ENCODE peak calls at places on chromosomes 1 and 21, in six cellular contexts. W is neural progenitor cell, M is SK-N-SH, T is PC-3, C is GM23338, D is MM.1S. G is an unnamed sample.
A peak's percentile ranks its signal among the peaks of the same experiment; 100 is the strongest.

GRCh38 chr21:14114251-14114650 is 96.5 kb downstream of the LIPI start:
- DNase-seq in W (no peak), M (no peak), T (peak; percentile 60), C (peak; percentile 89), D (no peak), G (no peak)

GRCh38 chr1:220363196-220363831 is 91.1 kb upstream of the RAB3GAP2 start:
- DNase-seq in W (no peak), M (peak; percentile 59), T (peak; percentile 49), C (no peak), D (no peak), G (peak; percentile 11)

GRCh38 chr1:221230605-221231004 is 351.4 kb downstream of the HLX start:
- DNase-seq in W (no peak), M (no peak), T (peak; percentile 24), C (no peak), D (no peak), G (peak; percentile 41)

GRCh38 chr21:41612674-41613250 is 104.8 kb upstream of the TMPRSS2 start:
- DNase-seq in W (peak; percentile 84), M (peak; percentile 79), T (peak; percentile 93), C (peak; percentile 78), D (no peak), G (peak; percentile 98)

GRCh38 chr1:69710484-69710883 is 142.8 kb downstream of the LRRC7 start:
- DNase-seq in W (no peak), M (no peak), T (no peak), C (no peak), D (no peak), G (peak; percentile 10)

GRCh38 chr1:45170151-45170742 is 36.2 kb downstream of the ZSWIM5 start:
- DNase-seq in W (no peak), M (no peak), T (peak; percentile 40), C (no peak), D (no peak), G (no peak)

GRCh38 chr1:169929210-169929526 is 35.5 kb upstream of the SCYL3 start:
- DNase-seq in W (no peak), M (no peak), T (no peak), C (no peak), D (no peak), G (no peak)

GRCh38 chr1:236862615-236863211 is 67.6 kb downstream of the MTR start:
- DNase-seq in W (no peak), M (no peak), T (no peak), C (no peak), D (no peak), G (peak; percentile 53)

GRCh38 chr1:94245747-94246438 is 8.5 kb upstream of the ARHGAP29 start:
- DNase-seq in W (no peak), M (no peak), T (peak; percentile 46), C (no peak), D (no peak), G (peak; percentile 51)

GRCh38 chr1:21624577-21625389 is 44.4 kb downstream of the RAP1GAP start:
- DNase-seq in W (no peak), M (peak; percentile 73), T (no peak), C (no peak), D (no peak), G (no peak)

GRCh38 chr21:25963186-25963585 is 207.4 kb downstream of the APP start:
- DNase-seq in W (no peak), M (no peak), T (peak; percentile 85), C (no peak), D (no peak), G (peak; percentile 19)

GRCh38 chr1:59776960-59777852 is 37.5 kb upstream of the HOOK1 start:
- DNase-seq in W (no peak), M (no peak), T (no peak), C (peak; percentile 36), D (no peak), G (peak; percentile 59)

GRCh38 chr1:113325039-113325438 is 65.3 kb upstream of the MAGI3 start:
- DNase-seq in W (no peak), M (no peak), T (peak; percentile 67), C (no peak), D (no peak), G (peak; percentile 49)

GRCh38 chr1:201882665-201883132 is 6.0 kb upstream of the SHISA4 start:
- DNase-seq in W (no peak), M (no peak), T (peak; percentile 85), C (peak; percentile 25), D (peak; percentile 31), G (peak; percentile 90)

GRCh38 chr21:33042812-33043211 is 17.1 kb downstream of the OLIG2 start:
- DNase-seq in W (no peak), M (no peak), T (peak; percentile 91), C (no peak), D (no peak), G (peak; percentile 87)

GRCh38 chr21:36070999-36071398 is 1.2 kb downstream of the CBR1 start:
- DNase-seq in W (no peak), M (no peak), T (no peak), C (no peak), D (no peak), G (no peak)

GRCh38 chr1:173258484-173259264 is 51.5 kb upstream of the TNFSF4 start:
- DNase-seq in W (no peak), M (no peak), T (no peak), C (peak; percentile 4), D (no peak), G (peak; percentile 50)

GRCh38 chr1:172948457-172948856 is 102.3 kb downstream of the TNFSF18 start:
- DNase-seq in W (no peak), M (no peak), T (peak; percentile 99), C (no peak), D (no peak), G (peak; percentile 95)

GRCh38 chr1:244391761-244392160 is 59.9 kb downstream of the ADSS2 start:
- DNase-seq in W (no peak), M (no peak), T (peak; percentile 96), C (no peak), D (no peak), G (peak; percentile 30)

GRCh38 chr1:24117722-24118409 is 5.9 kb upstream of the MYOM3 start:
- DNase-seq in W (no peak), M (no peak), T (peak; percentile 86), C (no peak), D (no peak), G (peak; percentile 90)

GRCh38 chr1:24120965-24121364 is 9.0 kb upstream of the MYOM3 start:
- DNase-seq in W (no peak), M (no peak), T (no peak), C (no peak), D (no peak), G (no peak)

GRCh38 chr1:24118410-24119242 is 6.7 kb upstream of the MYOM3 start:
- DNase-seq in W (no peak), M (no peak), T (no peak), C (no peak), D (no peak), G (no peak)

GRCh38 chr1:24119859-24120756 is 8.2 kb upstream of the MYOM3 start:
- DNase-seq in W (no peak), M (no peak), T (peak; percentile 10), C (no peak), D (no peak), G (peak; percentile 56)

GRCh38 chr1:24119489-24119858 is 7.5 kb upstream of the MYOM3 start:
- DNase-seq in W (no peak), M (no peak), T (no peak), C (no peak), D (no peak), G (no peak)
- H3K27ac ChIP-seq in W (no peak overlapping the region), M (no peak overlapping the region), T (no peak overlapping the region), C (no peak overlapping the region), D (no peak overlapping the region), G (no peak overlapping the region)

DNA sequence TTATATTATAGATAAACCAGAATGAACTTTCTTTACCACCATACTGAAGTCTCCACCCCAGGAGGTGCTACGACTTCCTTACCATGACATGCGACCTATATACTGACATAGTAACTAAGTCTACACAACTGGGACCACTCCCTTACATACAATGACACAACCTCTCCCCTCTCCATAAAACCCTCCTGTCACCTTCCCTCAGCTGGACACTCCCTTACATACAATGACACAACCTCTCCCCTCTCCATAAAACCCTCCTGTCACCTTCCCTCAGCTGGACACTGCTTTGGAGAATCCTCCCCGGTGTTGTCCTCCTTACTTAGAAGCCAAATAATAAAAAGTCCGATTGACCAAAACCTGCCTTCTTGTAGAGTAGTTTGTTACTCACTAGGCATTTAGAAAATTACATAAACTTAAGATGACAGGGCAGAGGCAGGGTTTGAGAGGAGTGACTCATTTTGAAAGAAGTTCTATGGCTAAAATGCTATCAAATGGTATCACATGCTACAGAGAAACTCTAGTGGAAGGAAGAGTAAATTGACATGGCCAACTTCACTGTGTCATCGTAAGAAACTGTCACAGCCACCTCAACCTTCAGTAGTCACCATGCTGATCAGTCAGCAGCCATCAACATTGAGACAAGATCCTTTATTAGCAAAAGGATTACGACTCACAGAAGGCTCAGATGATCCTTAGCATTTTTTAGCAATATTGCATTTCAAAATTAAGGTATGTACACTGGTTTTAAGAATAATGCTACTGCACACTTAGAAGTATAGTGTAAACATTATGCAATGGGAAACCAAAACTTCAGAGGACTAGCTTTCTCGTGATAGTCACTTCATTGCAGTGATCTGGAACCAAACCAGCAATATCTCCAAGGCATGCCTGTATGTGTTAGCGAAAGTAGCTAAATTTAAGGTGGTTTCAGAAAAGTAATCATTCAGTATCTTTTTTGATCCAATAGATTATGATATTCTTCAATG is 56.4 kb downstream of the AHCTF1 start:
- DNase-seq in W (no peak), M (no peak), T (peak; percentile 83), C (no peak), D (no peak), G (peak; percentile 83)
- TF ChIP-seq EZH2phosphoT487 in W (no peak), M (no peak), T (no peak), C (no peak), D (no peak), G (no peak)

GRCh38 chr1:234611153-234611798 is 1.3 kb upstream of the IRF2BP2 start:
- DNase-seq in W (peak; percentile 92), M (peak; percentile 38), T (peak; percentile 76), C (peak; percentile 92), D (peak; percentile 94), G (peak; percentile 89)

GRCh38 chr1:234608720-234609527 is 1.1 kb downstream of the IRF2BP2 start:
- DNase-seq in W (peak; percentile 72), M (no peak), T (peak; percentile 44), C (peak; percentile 57), D (peak; percentile 73), G (peak; percentile 85)

GRCh38 chr1:234610582-234611152 is 689 bp upstream of the IRF2BP2 start:
- DNase-seq in W (peak; percentile 89), M (peak; percentile 92), T (peak; percentile 84), C (peak; percentile 92), D (peak; percentile 95), G (peak; percentile 99)

GRCh38 chr1:234609528-234610042 is 393 bp downstream of the IRF2BP2 start:
- DNase-seq in W (peak; percentile 65), M (peak; percentile 76), T (no peak), C (no peak), D (peak; percentile 25), G (peak; percentile 68)

DNA sequence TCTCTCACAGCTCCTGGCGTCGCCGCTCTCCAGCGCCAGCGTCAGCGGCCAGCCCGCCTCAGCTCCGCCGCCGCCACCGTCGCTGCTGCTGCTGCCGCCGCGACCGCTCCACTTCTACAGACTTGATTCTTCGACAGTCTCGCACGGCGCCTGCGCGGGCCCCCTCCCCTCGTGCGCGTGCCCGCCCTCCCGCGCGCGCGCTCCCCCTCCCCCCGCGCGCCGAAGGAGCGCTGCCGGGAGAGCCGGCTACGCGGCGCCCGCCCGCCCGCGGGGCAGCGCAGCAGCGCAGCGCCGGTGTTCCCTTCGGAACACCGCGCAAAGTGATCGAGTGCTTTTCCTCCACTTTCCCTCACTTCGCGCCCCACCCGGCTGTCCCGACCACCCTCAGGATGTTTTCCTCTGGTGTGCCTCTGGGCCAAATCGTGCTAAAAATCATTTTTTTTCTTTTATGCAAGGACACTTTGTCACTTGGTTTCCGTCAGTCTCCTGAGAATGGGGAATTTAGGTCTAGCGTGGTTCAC is at the start of gene IRF2BP2:
- DNase-seq in W (peak; percentile 92), M (peak; percentile 93), T (peak; percentile 80), C (peak; percentile 73), D (peak; percentile 89), G (peak; percentile 92)
- H3F3A ChIP-seq in W (peaks cover 38% of the 10 kb centered on the region), M (peaks cover 54% of the 10 kb centered on the region), T (no peaks in the 10 kb centered on the region), C (peaks cover 4% of the 10 kb centered on the region), D (peaks cover 67% of the 10 kb centered on the region), G (peaks cover 61% of the 10 kb centered on the region)

GRCh38 chr1:109617291-109617801 is 2.1 kb downstream of the GNAT2 start:
- DNase-seq in W (peak; percentile 45), M (peak; percentile 6), T (peak; percentile 48), C (peak; percentile 52), D (no peak), G (peak; percentile 95)
- H3K27ac ChIP-seq in W (no peak overlapping the region), M (peak overlapping the region; percentile 98), T (no peak overlapping the region), C (peak overlapping the region; percentile 75), D (no peak overlapping the region), G (peak overlapping the region; percentile 99)

G was measured in GM23248.